ENCODE peak calls at places on chromosomes 6 and 20, in four cellular contexts. O is HCT116, T is PC-3, Y is hepatocyte. L is an unnamed sample.

GRCh38 chr6:78911218-78911617 is 43.9 kb downstream of the IRAK1BP1 start:
- DNase-seq in O (no peak), T (no peak), Y (no peak), L (no peak)

GRCh38 chr6:139776051-139776450 is 401.6 kb upstream of the CITED2 start:
- DNase-seq in O (no peak), T (no peak), Y (no peak), L (no peak)

GRCh38 chr6:89297695-89298351 is 17.3 kb downstream of the GABRR2 start:
- DNase-seq in O (peak; percentile 94), T (peak; percentile 94), Y (peak; percentile 64), L (peak; percentile 77)

GRCh38 chr6:3812596-3812995 is 36.6 kb upstream of the FAM50B start:
- DNase-seq in O (no peak), T (no peak), Y (no peak), L (no peak)

GRCh38 chr6:28816909-28817807 is 106.6 kb downstream of the TRIM27 start:
- DNase-seq in O (no peak), T (peak; percentile 69), Y (no peak), L (no peak)

GRCh38 chr6:139545474-139546116 is 171.1 kb upstream of the CITED2 start:
- DNase-seq in O (no peak), T (no peak), Y (peak; percentile 24), L (no peak)

GRCh38 chr20:61460261-61461047 is 208.4 kb downstream of the CDH4 start:
- DNase-seq in O (no peak), T (no peak), Y (no peak), L (peak; percentile 75)

GRCh38 chr20:44448753-44449546 is 26.7 kb upstream of the TTPAL start:
- DNase-seq in O (peak; percentile 16), T (peak; percentile 28), Y (no peak), L (no peak)

GRCh38 chr6:139536751-139537617 is 162.5 kb upstream of the CITED2 start:
- DNase-seq in O (no peak), T (no peak), Y (no peak), L (no peak)

GRCh38 chr6:45924763-45925342 is 90.8 kb downstream of the CLIC5 start:
- DNase-seq in O (no peak), T (peak; percentile 8), Y (no peak), L (peak; percentile 3)

GRCh38 chr20:56380375-56380774 is 11.6 kb downstream of the AURKA start:
- DNase-seq in O (no peak), T (no peak), Y (no peak), L (no peak)

GRCh38 chr6:111855775-111856174 is 17.5 kb downstream of the FYN start:
- DNase-seq in O (no peak), T (no peak), Y (no peak), L (no peak)

GRCh38 chr6:1388927-1389790 is at the start of gene FOXF2:
- DNase-seq in O (no peak), T (no peak), Y (peak; percentile 69), L (no peak)

GRCh38 chr6:97074785-97075184 is 150.3 kb downstream of the KLHL32 start:
- DNase-seq in O (no peak), T (no peak), Y (no peak), L (no peak)

GRCh38 chr20:58850693-58851174 is at the start of gene GNAS-AS1:
- DNase-seq in O (no peak), T (no peak), Y (peak; percentile 83), L (peak; percentile 93)

GRCh38 chr20:54221383-54221782 is 13.5 kb downstream of the PFDN4 start:
- DNase-seq in O (no peak), T (no peak), Y (no peak), L (no peak)

GRCh38 chr6:157885211-157885788 is 62.3 kb downstream of the SNX9 start:
- DNase-seq in O (no peak), T (no peak), Y (no peak), L (no peak)

GRCh38 chr6:47179286-47179685 is 130.4 kb downstream of the TNFRSF21 start:
- DNase-seq in O (no peak), T (no peak), Y (no peak), L (no peak)

DNA sequence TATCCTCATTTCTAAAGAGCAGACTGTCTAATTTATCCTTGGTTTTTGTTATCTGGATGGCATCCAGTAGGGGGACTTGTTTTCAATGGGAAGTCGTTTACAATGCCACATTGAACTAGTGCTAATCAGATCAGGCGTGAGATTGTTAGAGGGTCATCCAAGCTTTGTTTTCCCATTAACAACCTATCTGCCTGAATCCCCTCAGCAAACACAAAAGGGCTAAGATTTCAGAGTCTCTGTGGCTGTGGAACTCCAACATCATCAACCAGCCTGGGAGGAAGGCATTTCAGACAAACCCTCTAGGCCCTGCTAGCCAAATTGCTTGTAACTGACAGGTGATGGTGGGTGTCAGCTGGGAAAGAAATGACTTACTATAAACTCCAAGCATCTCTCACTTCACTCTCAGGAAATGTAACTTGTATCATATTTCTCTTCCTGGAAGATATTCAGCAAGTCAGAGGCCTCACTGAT is 47.7 kb downstream of the COL19A1 start:
- DNase-seq in O (no peak), T (no peak), Y (no peak), L (no peak)
- TF ChIP-seq CTCF in O (no peak), T (peak; percentile 19), Y (peak; percentile 20), L (peak; percentile 10)

GRCh38 chr6:33735201-33735600 is 11.5 kb downstream of the IP6K3 start:
- DNase-seq in O (no peak), T (no peak), Y (no peak), L (no peak)
- TF ChIP-seq CTCF in O (no peak), T (no peak), Y (no peak), L (no peak)

DNA sequence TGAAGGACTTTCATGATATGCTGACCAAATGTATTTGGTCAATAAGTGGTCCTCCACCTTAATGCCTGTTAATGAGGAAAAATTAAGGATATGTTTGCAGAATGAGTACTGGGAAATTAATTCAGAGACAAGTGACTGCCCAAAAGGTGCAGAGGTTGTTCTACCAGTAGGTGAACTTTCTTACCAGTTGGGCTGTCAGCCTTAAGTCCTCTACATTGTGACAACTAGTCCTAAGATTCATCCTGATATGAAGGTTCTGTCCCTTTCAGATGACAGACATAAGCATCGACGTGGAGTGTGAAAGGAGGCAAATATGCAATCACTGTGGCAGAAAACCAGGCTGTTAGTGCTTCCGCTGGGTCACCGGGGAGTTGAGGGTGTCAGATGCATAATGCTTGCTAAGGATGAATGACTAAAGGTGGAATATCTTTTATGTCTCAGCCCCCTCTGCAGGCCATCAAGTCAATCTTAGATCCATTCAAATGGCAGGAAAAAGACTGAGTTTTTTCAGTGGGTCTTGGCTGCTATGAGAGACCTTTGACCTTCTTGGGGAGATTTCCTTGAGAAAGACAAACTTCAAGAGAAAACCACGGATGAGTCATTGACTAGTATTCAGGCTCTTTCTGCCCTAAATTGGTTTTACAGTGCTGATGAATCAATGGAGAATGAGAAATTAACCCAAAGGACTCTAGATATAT is 226.0 kb downstream of the TPBG start:
- DNase-seq in O (peak; percentile 70), T (peak; percentile 94), Y (peak; percentile 13), L (no peak)
- TF ChIP-seq CTCF in O (peak; percentile 23), T (peak; percentile 70), Y (peak; percentile 18), L (peak; percentile 40)

DNA sequence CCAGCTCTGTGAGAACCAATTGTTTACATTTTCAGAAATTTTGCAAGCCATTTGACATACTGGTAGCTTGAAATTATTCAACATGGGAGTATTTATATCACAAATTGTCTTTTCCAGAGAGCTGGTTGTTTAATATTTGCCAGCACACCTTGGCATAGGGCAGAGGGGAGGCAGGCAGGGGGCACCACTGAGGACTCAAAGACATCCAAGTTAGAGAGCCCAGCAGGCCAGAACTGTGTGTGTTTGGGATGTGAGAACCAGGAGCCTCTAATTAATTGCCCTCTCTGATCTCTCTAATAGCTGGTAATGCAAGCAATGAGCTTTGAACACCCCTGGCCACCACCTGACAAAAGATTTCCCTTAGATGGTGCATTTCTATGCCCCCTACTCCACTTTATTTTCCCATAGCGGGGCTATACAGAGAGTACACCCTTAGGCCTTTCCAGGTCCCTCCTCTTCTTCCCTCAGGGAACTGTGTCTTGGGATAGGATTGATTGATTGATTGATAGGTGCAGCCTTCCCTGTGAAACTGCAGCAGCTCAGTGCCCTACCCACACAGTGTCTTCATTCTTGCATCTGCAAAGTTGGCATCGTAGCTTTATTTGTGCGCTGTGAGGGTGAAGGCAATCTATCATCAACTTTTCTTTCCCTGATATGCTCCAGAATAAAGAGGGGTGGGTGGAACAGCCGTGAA is 29.2 kb downstream of the MOCS1 start:
- DNase-seq in O (no peak), T (no peak), Y (no peak), L (no peak)
- TF ChIP-seq CTCF in O (no peak), T (no peak), Y (no peak), L (no peak)

GRCh38 chr20:7031222-7031621 is 263.7 kb downstream of the BMP2 start:
- DNase-seq in O (no peak), T (peak; percentile 11), Y (no peak), L (no peak)
- TF ChIP-seq CTCF in O (peak; percentile 30), T (peak; percentile 66), Y (peak; percentile 26), L (peak; percentile 10)

DNA sequence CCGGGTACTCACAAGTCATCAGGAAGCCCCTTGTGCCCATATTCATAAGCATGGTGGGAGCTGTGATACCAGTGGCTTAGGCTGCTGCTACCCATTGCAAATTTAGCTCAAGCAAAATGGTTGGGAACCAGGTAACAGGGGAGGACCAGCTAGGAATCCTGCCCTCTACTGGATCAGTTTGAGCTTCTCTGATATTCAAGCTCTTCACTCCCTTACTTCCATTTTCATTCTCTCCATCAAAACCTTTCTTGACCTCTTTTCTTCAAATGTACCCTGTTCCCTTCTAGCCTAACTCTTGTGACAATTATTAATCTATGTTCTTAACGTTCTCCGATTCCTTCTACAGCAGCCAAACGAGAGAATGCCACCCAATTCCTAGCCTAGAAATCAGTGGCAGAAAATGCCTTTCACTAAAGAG is 9.7 kb downstream of the NOL7 start:
- DNase-seq in O (peak; percentile 47), T (peak; percentile 69), Y (peak; percentile 53), L (no peak)
- TF ChIP-seq CTCF in O (peak; percentile 71), T (peak; percentile 75), Y (peak; percentile 46), L (peak; percentile 54)

GRCh38 chr6:90403489-90404381 is 107.1 kb upstream of the BACH2 start:
- DNase-seq in O (no peak), T (peak; percentile 60), Y (peak; percentile 68), L (no peak)
- TF ChIP-seq CTCF in O (no peak), T (no peak), Y (no peak), L (no peak)

DNA sequence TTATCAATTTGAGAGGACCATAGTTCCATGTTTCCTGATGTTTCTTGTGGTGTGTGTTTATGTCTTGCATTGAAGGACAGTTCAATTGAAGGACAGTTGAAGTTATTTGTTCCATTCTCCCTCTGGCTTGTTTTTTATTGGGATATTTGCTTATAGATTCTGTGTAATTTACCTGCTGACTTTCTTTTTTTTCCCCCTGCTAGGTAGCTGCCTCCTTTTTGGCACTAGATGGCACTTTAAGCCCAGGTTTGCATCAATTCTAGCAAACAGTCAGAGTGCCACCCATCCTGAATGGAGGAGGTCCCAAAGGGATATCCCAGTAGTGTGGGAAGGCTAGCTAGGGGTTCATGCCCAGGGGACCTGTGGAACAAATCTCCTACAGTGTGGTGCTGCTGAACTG is 78.1 kb downstream of the CFAP61 start:
- DNase-seq in O (peak; percentile 33), T (peak; percentile 71), Y (no peak), L (no peak)
- TF ChIP-seq CTCF in O (peak; percentile 59), T (peak; percentile 84), Y (peak; percentile 24), L (no peak)

DNA sequence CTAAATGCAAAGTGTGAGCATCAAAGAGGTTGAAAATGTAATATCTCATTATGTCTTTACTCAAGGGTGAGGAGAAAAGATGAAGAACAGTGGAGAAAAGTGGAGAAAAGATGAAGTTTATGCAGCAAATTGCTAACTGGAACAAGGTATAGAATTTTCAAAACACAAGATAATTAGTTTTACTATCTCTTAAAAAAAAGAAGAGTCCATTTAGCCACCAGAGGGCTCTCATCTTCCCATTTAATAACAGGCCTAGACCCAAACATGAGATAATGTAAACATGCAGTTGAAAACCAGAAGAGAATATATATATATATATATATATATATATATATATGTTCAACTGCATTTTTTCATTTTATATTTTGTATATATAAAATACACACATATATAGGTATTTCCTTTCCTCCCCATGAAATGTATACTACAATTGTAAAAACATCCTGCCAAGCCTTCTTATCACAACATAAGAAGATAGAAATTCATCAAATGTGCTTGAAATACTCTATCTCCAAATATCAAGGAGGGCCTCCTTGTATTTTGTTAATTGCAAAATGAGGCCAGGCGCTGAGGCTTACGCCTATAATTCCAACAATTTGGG is 78.4 kb downstream of the ADTRP start:
- DNase-seq in O (peak; percentile 32), T (peak; percentile 74), Y (peak; percentile 74), L (no peak)
- TF ChIP-seq CTCF in O (peak; percentile 30), T (peak; percentile 59), Y (peak; percentile 63), L (peak; percentile 60)

L was measured in osteocyte.